ENCODE peak calls at places on chromosomes 16 and 17, in six cellular contexts. H is A549; A is colonic mucosa; B is CD8-positive, alpha-beta memory T cell; E is PC-9; W is body of pancreas. V is an unnamed sample.
A peak's percentile ranks its signal among the peaks of the same experiment; 100 is the strongest.

GRCh38 chr16:47278571-47278970 is 134.8 kb upstream of the NETO2 start:
- DNase-seq in H (no peak), W (no peak), A (no peak), E (no peak), B (no peak), V (no peak)

GRCh38 chr17:40303009-40303657 is 5.8 kb upstream of the RARA start:
- DNase-seq in A (peak; percentile 71), E (no peak), H (peak; percentile 71), B (peak; percentile 58), W (peak; percentile 66), V (peak; percentile 48)

GRCh38 chr17:29929006-29929543 is 953 bp downstream of the SSH2 start:
- DNase-seq in W (peak; percentile 56), A (peak; percentile 61), B (no peak), H (peak; percentile 57), E (peak; percentile 22), V (peak; percentile 50)

GRCh38 chr16:86618431-86619262 is 40.3 kb downstream of the FOXL1 start:
- DNase-seq in H (peak; percentile 16), A (no peak), W (no peak), E (no peak), B (no peak), V (no peak)

GRCh38 chr17:70173646-70174045 is 4.3 kb downstream of the KCNJ2 start:
- DNase-seq in W (no peak), E (no peak), A (no peak), B (no peak), H (no peak), V (no peak)

GRCh38 chr17:45131616-45132301 is 556 bp downstream of the PLCD3 start:
- DNase-seq in E (peak; percentile 44), A (peak; percentile 71), W (peak; percentile 45), H (peak; percentile 61), B (peak; percentile 66), V (peak; percentile 79)

GRCh38 chr16:20410153-20410723 is 904 bp downstream of the ACSM5 start:
- DNase-seq in W (no peak), B (no peak), H (no peak), E (no peak), A (no peak), V (no peak)

GRCh38 chr16:21301895-21302291 is 23.8 kb upstream of the CRYM start:
- DNase-seq in A (no peak), B (no peak), H (no peak), E (no peak), W (no peak), V (no peak)

GRCh38 chr16:55539049-55539448 is 27.4 kb upstream of the CAPNS2 start:
- DNase-seq in H (no peak), A (no peak), E (no peak), B (no peak), W (no peak), V (no peak)

GRCh38 chr17:21034350-21035235 is 8.2 kb downstream of the USP22 start:
- DNase-seq in A (no peak), H (no peak), B (peak; percentile 60), W (no peak), E (no peak), V (no peak)

GRCh38 chr17:73584987-73585386 is 59.3 kb downstream of the SDK2 start:
- DNase-seq in W (no peak), H (no peak), E (no peak), B (no peak), A (no peak), V (no peak)
- H3K4me1 ChIP-seq in W (no peaks in the 10 kb centered on the region), H (no peaks in the 10 kb centered on the region), E (no peaks in the 10 kb centered on the region), B (peaks cover 7% of the 10 kb centered on the region), A (no peaks in the 10 kb centered on the region), V (no peaks in the 10 kb centered on the region)

GRCh38 chr16:84738255-84739038 is 38.6 kb downstream of the USP10 start:
- DNase-seq in A (peak; percentile 94), W (peak; percentile 85), E (peak; percentile 66), H (peak; percentile 86), B (peak; percentile 81), V (peak; percentile 47)

GRCh38 chr16:84735846-84736586 is 36.2 kb downstream of the USP10 start:
- DNase-seq in H (no peak), B (no peak), W (peak; percentile 70), A (peak; percentile 79), E (peak; percentile 70), V (peak; percentile 59)

GRCh38 chr16:84737658-84738057 is 37.9 kb downstream of the USP10 start:
- DNase-seq in W (peak; percentile 61), H (no peak), B (no peak), A (peak; percentile 89), E (peak; percentile 12), V (no peak)

GRCh38 chr16:84739349-84740124 is 39.7 kb downstream of the USP10 start:
- DNase-seq in A (no peak), W (no peak), B (no peak), E (no peak), H (no peak), V (no peak)

GRCh38 chr16:84737192-84737591 is 37.4 kb downstream of the USP10 start:
- DNase-seq in E (no peak), A (no peak), H (no peak), W (no peak), B (no peak), V (no peak)
- H3K4me1 ChIP-seq in E (peaks cover 61% of the 10 kb centered on the region), A (peaks cover 24% of the 10 kb centered on the region), H (peaks cover 91% of the 10 kb centered on the region), W (peaks cover 54% of the 10 kb centered on the region), B (peaks cover 26% of the 10 kb centered on the region), V (peaks cover 30% of the 10 kb centered on the region)

GRCh38 chr17:65062168-65062915 is 5.8 kb upstream of the GNA13 start:
- DNase-seq in B (no peak), E (peak; percentile 45), H (no peak), A (no peak), W (peak; percentile 22), V (no peak)
- H3K4me1 ChIP-seq in B (peaks cover 5% of the 10 kb centered on the region), E (peaks cover 59% of the 10 kb centered on the region), H (peaks cover 62% of the 10 kb centered on the region), A (no peaks in the 10 kb centered on the region), W (peaks cover 17% of the 10 kb centered on the region), V (peaks cover 17% of the 10 kb centered on the region)

GRCh38 chr16:30902070-30902972 is 5.9 kb downstream of the CTF1 start:
- DNase-seq in H (peak; percentile 77), W (peak; percentile 78), A (peak; percentile 67), B (peak; percentile 67), E (peak; percentile 82), V (peak; percentile 70)
- H3K4me1 ChIP-seq in H (peaks cover 1% of the 10 kb centered on the region), W (peaks cover 21% of the 10 kb centered on the region), A (peaks cover under 1% of the 10 kb centered on the region), B (peaks cover 39% of the 10 kb centered on the region), E (peaks cover 16% of the 10 kb centered on the region), V (peaks cover 12% of the 10 kb centered on the region)

DNA sequence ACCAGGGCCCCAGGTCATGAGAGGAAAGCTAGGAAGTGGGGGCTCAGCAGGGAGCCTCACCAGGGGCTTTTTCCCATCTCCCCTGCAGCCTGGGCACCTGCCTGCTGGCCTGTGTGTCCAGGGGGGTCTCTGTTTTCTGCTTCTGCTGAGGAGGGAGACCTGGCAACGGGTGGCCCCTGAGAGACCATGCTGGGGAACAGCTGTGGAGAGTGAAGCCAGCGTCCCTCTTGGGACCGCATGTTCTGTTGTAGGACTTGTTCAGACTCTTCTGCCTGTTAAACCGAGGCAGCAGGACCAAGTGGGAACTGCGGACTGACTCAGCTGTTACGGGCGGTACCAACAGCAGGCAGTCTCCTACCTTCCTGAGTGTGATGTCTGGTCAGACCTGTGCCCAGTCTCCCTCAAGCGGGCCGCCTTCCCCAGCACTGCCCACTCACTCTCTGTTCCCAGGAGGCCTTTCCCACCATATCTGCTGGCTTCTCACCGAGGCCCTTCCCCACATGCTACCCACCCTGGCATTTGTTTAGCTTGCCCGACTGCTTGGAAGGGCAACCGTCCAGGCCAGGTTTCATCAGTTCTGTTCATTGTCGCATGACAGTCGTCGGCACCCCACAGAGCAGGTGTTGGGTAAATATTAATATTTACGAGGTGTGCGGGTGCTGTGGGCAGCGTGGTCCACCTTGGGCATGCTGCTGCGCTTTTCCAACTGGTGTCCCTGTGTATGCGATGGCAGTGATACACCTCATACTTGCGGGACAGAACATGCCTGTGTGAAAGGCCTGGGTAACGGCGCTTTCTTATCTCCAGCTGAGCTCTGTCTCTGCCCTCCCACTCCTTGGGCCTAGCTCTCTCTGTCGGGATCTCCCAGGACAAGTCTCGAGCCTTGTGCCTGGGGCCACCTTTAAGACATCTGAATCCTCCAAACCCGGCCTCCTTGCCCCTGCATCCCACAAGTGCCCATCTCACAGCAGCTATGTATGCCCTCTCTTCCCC is 69.4 kb downstream of the MPRIP start:
- DNase-seq in H (no peak), A (no peak), W (peak; percentile 32), E (no peak), B (peak; percentile 38), V (no peak)
- H3K4me1 ChIP-seq in H (peaks cover 87% of the 10 kb centered on the region), A (peaks cover 37% of the 10 kb centered on the region), W (peaks cover 72% of the 10 kb centered on the region), E (peaks cover 41% of the 10 kb centered on the region), B (peaks cover 61% of the 10 kb centered on the region), V (peaks cover 2% of the 10 kb centered on the region)

DNA sequence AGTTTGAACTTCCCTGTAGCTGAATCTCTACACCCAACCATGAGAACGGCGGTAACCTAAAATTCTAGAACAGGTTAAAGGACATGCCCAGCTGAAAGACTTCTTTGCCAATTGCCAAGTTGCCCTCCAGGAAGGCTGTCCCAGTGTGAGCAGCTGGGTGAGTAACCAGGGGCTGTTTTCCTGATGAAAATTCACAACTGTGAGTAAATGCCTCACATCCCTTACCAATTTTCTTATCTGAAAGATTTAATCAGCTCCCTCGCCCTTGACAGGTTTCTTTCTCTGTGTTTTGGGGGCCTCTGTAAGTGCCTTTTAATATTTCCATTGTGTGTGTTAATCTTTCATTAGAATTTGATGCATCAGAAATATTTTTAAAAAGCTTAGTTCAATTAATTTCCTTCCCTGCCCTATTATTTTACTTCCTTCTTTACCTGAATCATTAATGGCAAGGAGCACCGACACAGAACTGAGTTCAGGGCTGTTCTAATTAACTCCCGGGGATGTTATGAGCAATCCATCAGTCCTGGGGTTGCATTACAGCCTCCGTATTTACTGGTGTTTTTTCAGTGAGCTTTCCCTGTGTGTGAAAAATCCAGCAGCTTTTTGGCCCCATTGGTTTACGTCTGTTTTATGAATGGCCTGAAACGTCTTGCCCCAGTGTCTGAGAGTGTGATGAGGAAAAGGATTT is 152.9 kb downstream of the CLEC16A start:
- DNase-seq in W (no peak), H (no peak), E (no peak), B (no peak), A (no peak), V (no peak)
- H3K4me1 ChIP-seq in W (peaks cover 30% of the 10 kb centered on the region), H (no peaks in the 10 kb centered on the region), E (peaks cover 35% of the 10 kb centered on the region), B (peaks cover 29% of the 10 kb centered on the region), A (peaks cover 15% of the 10 kb centered on the region), V (no peaks in the 10 kb centered on the region)

DNA sequence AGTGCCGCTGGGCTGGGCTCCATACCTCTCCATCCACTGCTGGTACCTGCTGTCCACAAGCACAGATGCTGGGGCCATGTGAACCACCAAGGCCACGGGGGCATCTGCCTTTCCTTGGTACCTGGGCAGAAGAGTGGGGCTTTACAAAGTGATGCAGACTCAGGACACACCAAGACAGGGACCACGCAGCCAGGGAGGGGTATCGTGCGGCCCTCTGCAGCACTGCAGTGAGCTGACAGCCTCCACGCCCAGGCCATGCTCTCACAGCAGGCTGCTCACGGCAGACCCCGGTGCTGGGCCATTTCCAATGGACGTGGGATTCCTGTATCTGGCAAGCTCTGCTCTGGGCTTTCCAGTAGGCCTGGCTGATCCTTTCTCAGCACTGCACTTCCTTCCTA is 14.4 kb downstream of the ELAC2 start:
- DNase-seq in W (no peak), H (no peak), E (no peak), B (no peak), A (no peak), V (no peak)
- H3K4me1 ChIP-seq in W (no peaks in the 10 kb centered on the region), H (no peaks in the 10 kb centered on the region), E (no peaks in the 10 kb centered on the region), B (no peaks in the 10 kb centered on the region), A (no peaks in the 10 kb centered on the region), V (peaks cover 3% of the 10 kb centered on the region)